ENCODE peak calls at places on chromosomes 3 and 15, in nine cellular contexts. Z is fibroblast of mammary gland; J is endothelial cell; K is stimulated activated CD4-positive, alpha-beta T cell treated with anti-CD3 and anti-CD28 coated beads, Interleukin-15, amount 100 ng/mL, for 24 hours; L is colonic mucosa; F is HFF-Myc; R is GM03348; D is Kasumi-1; E is SK-N-SH. Q is an unnamed sample.

GRCh38 chr3:39166932-39167532 is 13.6 kb upstream of the CSRNP1 start:
- DNase-seq in Z (peak), J (no peak), K (no peak), L (no peak), F (no peak), R (peak), D (no peak), E (no peak), Q (peak)

GRCh38 chr3:138862924-138863775 is 28.4 kb upstream of the PIK3CB start:
- DNase-seq in Z (peak), J (peak), K (peak), L (peak), F (no peak), R (peak), D (peak), E (no peak), Q (peak)

GRCh38 chr3:84109911-84110310 is 848.9 kb upstream of the CADM2 start:
- DNase-seq in Z (no peak), J (no peak), K (no peak), L (no peak), F (no peak), R (no peak), D (no peak), E (no peak), Q (no peak)

GRCh38 chr15:32135326-32135725 is 105.0 kb downstream of the CHRNA7 start:
- DNase-seq in Z (no peak), J (no peak), K (no peak), L (no peak), F (no peak), R (no peak), D (no peak), E (no peak), Q (no peak)

GRCh38 chr3:187367561-187368103 is 553 bp upstream of the RTP4 start:
- DNase-seq in Z (no peak), J (no peak), K (peak), L (no peak), F (no peak), R (no peak), D (no peak), E (no peak), Q (no peak)

GRCh38 chr3:55896155-55896554 is 409.0 kb upstream of the WNT5A start:
- DNase-seq in Z (no peak), J (no peak), K (no peak), L (no peak), F (no peak), R (no peak), D (no peak), E (no peak), Q (no peak)

GRCh38 chr3:81352867-81353266 is 408.6 kb downstream of the GBE1 start:
- DNase-seq in Z (peak), J (peak), K (no peak), L (peak), F (no peak), R (no peak), D (peak), E (no peak), Q (peak)

GRCh38 chr3:17639765-17640164 is 102.7 kb downstream of the TBC1D5 start:
- DNase-seq in Z (peak), J (no peak), K (no peak), L (no peak), F (peak), R (peak), D (no peak), E (no peak), Q (peak)

GRCh38 chr3:189637755-189638154 is 6.6 kb downstream of the TP63 start:
- DNase-seq in Z (no peak), J (no peak), K (no peak), L (no peak), F (no peak), R (no peak), D (no peak), E (no peak), Q (no peak)

GRCh38 chr3:53079147-53079546 is 33.3 kb upstream of the SFMBT1 start:
- DNase-seq in Z (no peak), J (no peak), K (no peak), L (no peak), F (no peak), R (no peak), D (no peak), E (no peak), Q (no peak)

GRCh38 chr15:24956131-24956838 is 1.5 kb downstream of the SNRPN start:
- DNase-seq in Z (peak), J (peak), K (peak), L (peak), F (peak), R (peak), D (no peak), E (peak), Q (peak)

GRCh38 chr15:98967096-98967495 is 40.5 kb downstream of the PGPEP1L start:
- DNase-seq in Z (no peak), J (no peak), K (no peak), L (no peak), F (no peak), R (no peak), D (no peak), E (no peak), Q (no peak)

GRCh38 chr15:101042320-101042719 is 123.2 kb downstream of the LRRK1 start:
- DNase-seq in Z (no peak), J (no peak), K (no peak), L (peak), F (no peak), R (no peak), D (no peak), E (no peak), Q (no peak)

GRCh38 chr15:43153269-43153668 is 19.9 kb downstream of the TMEM62 start:
- DNase-seq in Z (no peak), J (no peak), K (no peak), L (no peak), F (no peak), R (no peak), D (no peak), E (no peak), Q (no peak)

GRCh38 chr3:150741497-150742140 is 21.4 kb downstream of the SIAH2 start:
- DNase-seq in Z (no peak), J (no peak), K (no peak), L (no peak), F (no peak), R (no peak), D (no peak), E (no peak), Q (no peak)

GRCh38 chr3:107990926-107991325 is 99.9 kb downstream of the CD47 start:
- DNase-seq in Z (no peak), J (no peak), K (no peak), L (no peak), F (no peak), R (no peak), D (no peak), E (no peak), Q (no peak)

GRCh38 chr15:81088496-81088895 is 45.6 kb upstream of the CFAP161 start:
- DNase-seq in Z (no peak), J (no peak), K (no peak), L (no peak), F (no peak), R (no peak), D (no peak), E (no peak), Q (no peak)

GRCh38 chr15:41544650-41545015 is 576 bp upstream of the RPAP1 start:
- DNase-seq in Z (peak), J (no peak), K (no peak), L (peak), F (no peak), R (peak), D (no peak), E (peak), Q (peak)

GRCh38 chr3:177977381-177978158 is 558.7 kb upstream of the KCNMB2 start:
- DNase-seq in Z (peak), J (no peak), K (no peak), L (no peak), F (peak), R (peak), D (no peak), E (no peak), Q (peak)

GRCh38 chr3:195876297-195877031 is 31.9 kb downstream of the TNK2 start:
- DNase-seq in Z (no peak), J (no peak), K (peak), L (peak), F (no peak), R (no peak), D (no peak), E (no peak), Q (peak)

GRCh38 chr3:129058441-129059194 is 2.0 kb upstream of the GP9 start:
- DNase-seq in Z (no peak), J (no peak), K (no peak), L (peak), F (no peak), R (no peak), D (no peak), E (no peak), Q (no peak)

GRCh38 chr3:11651900-11652299 is 8.2 kb upstream of the VGLL4 start:
- DNase-seq in Z (peak), J (no peak), K (no peak), L (no peak), F (no peak), R (peak), D (peak), E (peak), Q (no peak)

GRCh38 chr3:51874411-51874810 is 990 bp downstream of the IQCF5 start:
- DNase-seq in Z (no peak), J (no peak), K (no peak), L (no peak), F (no peak), R (no peak), D (no peak), E (no peak), Q (no peak)

GRCh38 chr3:161851941-161852566 is 355.4 kb downstream of the OTOL1 start:
- DNase-seq in Z (peak), J (peak), K (peak), L (peak), F (peak), R (peak), D (peak), E (peak), Q (peak)

GRCh38 chr3:104245981-104246380 is 1120.7 kb upstream of the ALCAM start:
- DNase-seq in Z (no peak), J (no peak), K (no peak), L (no peak), F (no peak), R (no peak), D (no peak), E (no peak), Q (no peak)

GRCh38 chr3:11680509-11680908 is 36.8 kb upstream of the VGLL4 start:
- DNase-seq in Z (no peak), J (no peak), K (no peak), L (no peak), F (no peak), R (no peak), D (no peak), E (no peak), Q (no peak)

GRCh38 chr15:71052356-71052755 is 62.9 kb upstream of the THSD4 start:
- DNase-seq in Z (peak), J (no peak), K (no peak), L (no peak), F (no peak), R (peak), D (no peak), E (no peak), Q (peak)